ENCODE peak calls at places on chromosomes 16 and 17, in ten cellular contexts. K is NCI-H2081, I is mesendoderm, P is NCI-H1092 treated with DMSO at 0.1 percent for 48 hours, T is anterior cingulate cortex, R is T-cell, N is GOT3, U is natural killer cell, Q is AG10803, L is GM03348. O is an unnamed sample.

GRCh38 chr17:48429156-48429555 is 858 bp downstream of the SKAP1 start:
- DNase-seq in K (peak; percentile 25), I (peak; percentile 45), P (no peak), T (no peak), R (no peak), N (no peak), U (peak; percentile 56), Q (no peak), L (no peak), O (peak; percentile 48)

GRCh38 chr17:55726440-55726839 is 3.8 kb upstream of the TMEM100 start:
- DNase-seq in K (peak; percentile 85), I (no peak), P (peak; percentile 96), T (peak; percentile 23), R (no peak), N (peak; percentile 21), U (no peak), Q (peak; percentile 98), L (peak; percentile 81), O (no peak)

GRCh38 chr16:11896776-11897175 is 19.0 kb downstream of the GSPT1 start:
- DNase-seq in K (no peak), I (no peak), P (no peak), T (no peak), R (no peak), N (no peak), U (no peak), Q (peak; percentile 75), L (peak; percentile 63), O (no peak)

GRCh38 chr17:17412331-17412730 is 64.5 kb upstream of the MED9 start:
- DNase-seq in K (no peak), I (no peak), P (no peak), T (no peak), R (no peak), N (no peak), U (no peak), Q (peak; percentile 85), L (peak; percentile 61), O (no peak)

GRCh38 chr17:72039490-72039889 is 81.3 kb upstream of the SOX9 start:
- DNase-seq in K (no peak), I (no peak), P (no peak), T (no peak), R (no peak), N (no peak), U (no peak), Q (no peak), L (no peak), O (no peak)

GRCh38 chr16:278863-279366 is 1.5 kb upstream of the ARHGDIG start:
- DNase-seq in K (peak; percentile 53), I (peak; percentile 72), P (peak; percentile 45), T (no peak), R (peak; percentile 53), N (no peak), U (no peak), Q (no peak), L (no peak), O (peak; percentile 40)

GRCh38 chr16:84074721-84075120 is 32.1 kb upstream of the SLC38A8 start:
- DNase-seq in K (no peak), I (no peak), P (no peak), T (no peak), R (no peak), N (no peak), U (no peak), Q (no peak), L (no peak), O (no peak)

GRCh38 chr16:46922239-46922638 is 38.1 kb downstream of the GPT2 start:
- DNase-seq in K (no peak), I (no peak), P (no peak), T (no peak), R (no peak), N (no peak), U (no peak), Q (no peak), L (no peak), O (no peak)

GRCh38 chr17:53353919-53354351 is 468.8 kb upstream of the KIF2B start:
- DNase-seq in K (peak; percentile 94), I (no peak), P (peak; percentile 60), T (peak; percentile 22), R (no peak), N (no peak), U (no peak), Q (no peak), L (no peak), O (no peak)

GRCh38 chr16:9787717-9788116 is 394.5 kb downstream of the GRIN2A start:
- DNase-seq in K (no peak), I (peak; percentile 53), P (no peak), T (no peak), R (no peak), N (no peak), U (no peak), Q (peak; percentile 4), L (no peak), O (no peak)

GRCh38 chr17:78526231-78527025 is 50.8 kb downstream of the DNAH17 start:
- DNase-seq in K (peak; percentile 19), I (peak; percentile 22), P (no peak), T (no peak), R (no peak), N (no peak), U (no peak), Q (no peak), L (no peak), O (no peak)

GRCh38 chr17:12667299-12667958 is 1.7 kb downstream of the MYOCD start:
- DNase-seq in K (no peak), I (peak; percentile 96), P (no peak), T (no peak), R (no peak), N (no peak), U (no peak), Q (peak; percentile 55), L (peak; percentile 51), O (no peak)

GRCh38 chr16:30417447-30418349 is 10.3 kb downstream of the ZNF771 start:
- DNase-seq in K (peak; percentile 95), I (peak; percentile 98), P (peak; percentile 91), T (peak; percentile 79), R (peak; percentile 87), N (peak; percentile 59), U (peak; percentile 85), Q (peak; percentile 89), L (peak; percentile 88), O (peak; percentile 89)

GRCh38 chr17:62725791-62726249 is 82.3 kb downstream of the MARCHF10 start:
- DNase-seq in K (no peak), I (no peak), P (no peak), T (no peak), R (no peak), N (no peak), U (no peak), Q (no peak), L (no peak), O (no peak)

GRCh38 chr17:40915721-40916256 is 21.7 kb downstream of the KRT23 start:
- DNase-seq in K (no peak), I (no peak), P (no peak), T (no peak), R (no peak), N (no peak), U (no peak), Q (peak; percentile 86), L (peak; percentile 56), O (no peak)

O was measured in CD4-positive, alpha-beta memory T cell.